ENCODE peak calls at places on chromosome 9, in seven cellular contexts. K is K562, W is GM12878, D is H1, L is HCT116, P is SK-N-SH, G is HepG2. E is an unnamed sample.

GRCh38 chr9:3018691-3019230 is 174.9 kb upstream of the PUM3 start:
- DNase-seq in L (no peak), G (no peak), D (no peak), W (no peak), K (no peak), P (no peak), E (no peak)

GRCh38 chr9:127838375-127839078 is 15.9 kb downstream of the ENG start:
- DNase-seq in W (no peak), D (no peak), G (no peak), P (no peak), K (no peak), L (no peak), E (no peak)

GRCh38 chr9:97852001-97852398 is 1.0 kb upstream of the FOXE1 start:
- DNase-seq in G (no peak), L (no peak), W (no peak), K (no peak), D (no peak), P (no peak), E (no peak)

GRCh38 chr9:135613946-135614805 is 25.2 kb downstream of the GLT6D1 start:
- DNase-seq in G (no peak), L (no peak), P (peak; percentile 39), D (no peak), K (no peak), W (no peak), E (no peak)

GRCh38 chr9:15909297-15909696 is 356.5 kb downstream of the CCDC171 start:
- DNase-seq in D (no peak), K (no peak), W (no peak), P (no peak), G (no peak), L (no peak), E (no peak)

GRCh38 chr9:20996809-20997208 is 34.6 kb downstream of the HACD4 start:
- DNase-seq in P (no peak), K (no peak), D (no peak), W (peak; percentile 56), L (no peak), G (no peak), E (no peak)

GRCh38 chr9:113636165-113636564 is 172.6 kb downstream of the RGS3 start:
- DNase-seq in P (no peak), L (no peak), G (peak; percentile 55), W (no peak), K (no peak), D (no peak), E (no peak)

GRCh38 chr9:124724415-124725067 is 46.6 kb downstream of the NR6A1 start:
- DNase-seq in G (no peak), D (no peak), W (no peak), P (no peak), K (no peak), L (no peak), E (no peak)

GRCh38 chr9:114988962-114989599 is 58.7 kb upstream of the TNFSF8 start:
- DNase-seq in K (no peak), L (no peak), P (no peak), W (peak; percentile 26), G (no peak), D (no peak), E (no peak)

GRCh38 chr9:976805-977360 is 428 bp downstream of the DMRT3 start:
- DNase-seq in P (peak; percentile 31), W (no peak), D (no peak), K (no peak), G (no peak), L (no peak), E (no peak)
- H3K27me3 ChIP-seq in P (peaks cover 86% of the 10 kb centered on the region), W (peaks cover 49% of the 10 kb centered on the region), D (peaks cover 99% of the 10 kb centered on the region), K (no peaks in the 10 kb centered on the region), G (peaks cover 8% of the 10 kb centered on the region), L (no peaks in the 10 kb centered on the region), E (peaks cover 92% of the 10 kb centered on the region)

DNA sequence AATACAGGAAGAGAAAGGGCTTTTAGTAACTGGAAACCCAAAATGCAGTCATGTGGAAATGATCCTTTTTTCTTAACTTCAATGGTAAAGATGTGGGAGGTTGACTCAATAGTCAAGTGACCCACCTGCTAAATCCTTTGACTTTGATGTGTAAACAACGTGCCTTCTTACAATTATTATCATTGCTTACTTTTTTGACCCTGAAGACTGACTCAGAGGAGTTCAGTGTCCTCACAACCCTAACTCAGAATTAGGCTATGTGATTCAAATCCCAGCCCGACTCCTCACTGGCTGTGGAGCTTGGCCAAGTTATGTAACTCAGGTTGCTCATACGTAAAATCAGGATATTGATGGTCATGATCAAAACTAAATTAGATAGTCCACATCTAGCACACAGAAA is 27.9 kb downstream of the ANXA1 start:
- DNase-seq in D (no peak), W (no peak), L (peak; percentile 69), K (no peak), G (no peak), P (no peak), E (no peak)
- TF ChIP-seq YY1 in D (no peak), W (no peak), L (no peak), K (no peak), G (no peak), P (no peak), E (no peak)

GRCh38 chr9:129281506-129282145 is 103.6 kb upstream of the IER5L start:
- DNase-seq in K (no peak), L (no peak), P (no peak), D (no peak), G (no peak), W (no peak), E (no peak)

GRCh38 chr9:129280236-129281231 is 102.5 kb upstream of the IER5L start:
- DNase-seq in D (no peak), L (no peak), P (peak; percentile 38), K (no peak), G (no peak), W (no peak), E (no peak)

GRCh38 chr9:129283705-129284606 is 105.9 kb upstream of the IER5L start:
- DNase-seq in W (no peak), L (no peak), K (no peak), D (no peak), P (no peak), G (no peak), E (no peak)

GRCh38 chr9:129283290-129283691 is 105.2 kb upstream of the IER5L start:
- DNase-seq in K (no peak), L (no peak), W (no peak), D (no peak), P (no peak), G (no peak), E (no peak)

DNA sequence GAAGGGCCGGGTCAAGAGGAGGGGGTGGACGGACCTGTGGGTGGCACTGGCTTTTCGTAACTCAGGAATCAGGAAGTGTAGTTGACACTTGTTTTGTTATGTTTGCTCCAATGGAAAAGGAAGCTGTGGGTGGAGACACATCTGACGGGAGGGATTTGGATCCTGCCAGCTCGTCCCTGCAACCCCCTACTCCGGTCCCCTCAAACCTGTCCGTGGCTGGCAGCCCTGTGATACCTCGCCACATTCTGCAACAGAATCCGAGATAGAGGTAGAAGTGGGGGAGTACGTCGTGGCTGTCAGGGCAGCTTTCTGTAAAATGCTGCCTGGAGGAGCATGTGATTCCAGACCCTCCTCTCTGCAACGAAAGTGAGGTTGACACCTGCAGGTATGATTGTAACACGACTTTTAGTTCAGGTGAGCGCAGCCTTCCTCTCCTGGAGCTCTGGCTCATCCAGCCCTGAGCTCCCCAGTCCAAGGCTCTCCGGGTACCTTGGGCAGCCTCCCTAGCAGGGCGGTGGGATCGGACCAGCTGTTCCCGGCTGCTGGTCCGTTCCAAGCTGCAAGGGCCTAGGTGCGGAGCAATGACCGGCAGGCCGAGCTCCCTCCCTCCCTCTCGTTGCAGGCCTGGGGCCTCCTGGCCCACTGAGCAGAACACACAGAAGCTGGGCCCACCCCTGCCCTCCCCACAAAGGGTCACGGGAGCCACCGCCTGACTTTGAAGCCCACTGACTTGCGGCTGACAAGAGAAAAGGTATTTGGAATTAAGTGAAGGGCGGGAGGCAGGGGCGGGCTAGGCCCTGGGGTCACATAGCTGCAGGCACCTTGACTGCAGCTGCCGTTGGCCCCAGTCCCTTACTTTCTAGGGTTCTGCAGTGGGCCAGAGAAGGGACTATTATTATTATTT is 104.5 kb upstream of the IER5L start:
- DNase-seq in P (no peak), D (no peak), L (no peak), K (no peak), W (no peak), G (peak; percentile 41), E (no peak)
- H3K4me1 ChIP-seq in P (peaks cover 8% of the 10 kb centered on the region), D (peaks cover 12% of the 10 kb centered on the region), L (peaks cover 21% of the 10 kb centered on the region), K (no peaks in the 10 kb centered on the region), W (no peaks in the 10 kb centered on the region), G (peaks cover 32% of the 10 kb centered on the region), E (peaks cover 38% of the 10 kb centered on the region)

GRCh38 chr9:132409828-132410528 is at the start of gene CFAP77:
- DNase-seq in L (peak; percentile 26), G (peak; percentile 10), K (peak; percentile 44), P (peak; percentile 88), W (no peak), D (no peak), E (no peak)
- H3K27me3 ChIP-seq in L (peaks cover 3% of the 10 kb centered on the region), G (no peaks in the 10 kb centered on the region), K (peaks cover 22% of the 10 kb centered on the region), P (no peaks in the 10 kb centered on the region), W (peaks cover 18% of the 10 kb centered on the region), D (peaks cover 16% of the 10 kb centered on the region), E (peaks cover 47% of the 10 kb centered on the region)

DNA sequence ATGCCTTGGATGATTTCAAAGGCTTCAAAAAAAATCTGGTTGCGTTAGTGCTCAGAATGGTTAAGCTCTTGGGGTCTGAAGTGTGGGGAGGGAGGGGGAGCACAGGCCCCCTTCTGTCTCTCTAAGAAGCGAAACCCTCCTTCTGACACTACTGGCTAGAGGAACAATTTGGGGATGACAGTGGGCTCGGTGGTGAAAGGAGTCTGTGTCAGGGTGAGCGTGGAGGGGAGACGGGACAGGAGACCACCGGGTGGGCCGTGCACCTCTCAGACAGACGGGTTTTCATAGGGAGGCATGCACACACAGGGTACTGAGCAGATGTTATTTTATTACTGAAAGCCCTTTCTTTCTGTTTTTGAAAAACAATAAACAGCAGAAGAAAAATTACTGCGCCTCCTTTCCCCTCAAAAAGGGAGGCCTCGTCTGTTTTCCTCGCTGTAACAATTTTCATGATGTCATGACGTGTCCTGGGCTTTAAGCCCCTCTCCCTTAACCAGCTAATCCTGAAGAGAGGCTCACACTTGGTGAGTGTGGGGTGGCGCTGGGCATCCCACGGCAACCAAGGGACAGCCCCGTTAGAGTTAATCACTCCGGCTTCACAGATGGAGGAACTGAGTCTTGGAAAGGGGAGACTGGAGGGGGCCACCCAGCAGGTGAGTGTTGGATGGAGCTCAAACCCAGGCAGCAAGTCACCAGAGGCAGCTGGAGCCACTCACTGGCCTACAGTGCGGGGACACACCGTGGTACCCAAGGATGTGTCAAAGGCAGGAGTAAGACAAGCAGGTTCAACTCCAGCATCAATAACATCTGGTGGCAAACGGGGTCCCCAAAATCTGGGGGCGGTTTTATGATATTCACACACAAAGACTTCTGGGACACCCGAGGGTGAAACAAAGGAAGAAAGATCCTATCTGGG is 53.4 kb downstream of the PTCH1 start:
- DNase-seq in G (no peak), D (no peak), L (no peak), P (no peak), K (no peak), W (no peak), E (no peak)
- TF ChIP-seq YY1 in G (no peak), D (no peak), L (no peak), P (no peak), K (no peak), W (no peak), E (no peak)

E was measured in NT2/D1.